ENCODE peak calls at places on chromosomes 13 and 19, in seven cellular contexts. A is ovary, S is endodermal cell, K is pancreas, V is breast epithelium, O is cardiac muscle cell, Z is right atrium auricular region. E is an unnamed sample. For H3K36me3 and H3K27me3, the result is how much of the 10 kb centered on the place peaks cover.

GRCh38 chr13:91136806-91137205 is 210.7 kb upstream of the MIR17HG start:
- DNase-seq in A (no peak), S (no peak), K (no peak), V (no peak), O (no peak), Z (no peak), E (no peak)

GRCh38 chr13:44386932-44387556 is 13.4 kb downstream of the SERP2 start:
- DNase-seq in A (no peak), S (no peak), K (no peak), V (no peak), O (peak), Z (no peak), E (no peak)

GRCh38 chr13:110338441-110339101 is 31.5 kb downstream of the COL4A2 start:
- DNase-seq in A (no peak), S (no peak), K (no peak), V (no peak), O (peak), Z (peak), E (no peak)

GRCh38 chr13:106490887-106491321 is 44.6 kb downstream of the EFNB2 start:
- DNase-seq in A (no peak), S (no peak), K (no peak), V (no peak), O (no peak), Z (no peak), E (no peak)

GRCh38 chr13:44132710-44133109 is 240.9 kb upstream of the SERP2 start:
- DNase-seq in A (no peak), S (no peak), K (peak), V (no peak), O (no peak), Z (peak), E (no peak)

GRCh38 chr13:27375686-27376326 is 48.6 kb upstream of the GTF3A start:
- DNase-seq in A (peak), S (peak), K (peak), V (no peak), O (peak), Z (peak), E (peak)

GRCh38 chr19:40549007-40549708 is 27.5 kb upstream of the SHKBP1 start:
- DNase-seq in A (peak), S (peak), K (peak), V (no peak), O (peak), Z (no peak), E (peak)

GRCh38 chr19:3769494-3769893 is 2.5 kb downstream of the RAX2 start:
- DNase-seq in A (no peak), S (peak), K (no peak), V (no peak), O (no peak), Z (no peak), E (peak)

GRCh38 chr13:73168993-73169401 is 110.2 kb downstream of the KLF5 start:
- DNase-seq in A (no peak), S (peak), K (no peak), V (no peak), O (no peak), Z (no peak), E (no peak)

GRCh38 chr19:23070353-23070781 is 46.5 kb upstream of the ZNF730 start:
- DNase-seq in A (peak), S (peak), K (no peak), V (no peak), O (no peak), Z (peak), E (peak)

GRCh38 chr19:4802711-4803110 is 11.2 kb downstream of the FEM1A start:
- DNase-seq in A (no peak), S (no peak), K (no peak), V (no peak), O (peak), Z (no peak), E (no peak)

GRCh38 chr19:40191836-40192646 is 815 bp downstream of the MAP3K10 start:
- DNase-seq in A (peak), S (peak), K (peak), V (no peak), O (peak), Z (no peak), E (peak)

GRCh38 chr13:98129059-98129741 is 13.7 kb upstream of the FARP1 start:
- DNase-seq in A (no peak), S (no peak), K (no peak), V (no peak), O (no peak), Z (no peak), E (no peak)

GRCh38 chr19:58361900-58362271 is 665 bp downstream of the ZNF497 start:
- DNase-seq in A (peak), S (no peak), K (no peak), V (peak), O (no peak), Z (no peak), E (peak)

GRCh38 chr19:45767881-45768643 is 990 bp downstream of the SIX5 start:
- DNase-seq in A (peak), S (peak), K (peak), V (peak), O (peak), Z (peak), E (peak)

GRCh38 chr19:33040994-33041827 is 23.5 kb downstream of the RHPN2 start:
- DNase-seq in A (no peak), S (no peak), K (no peak), V (peak), O (no peak), Z (no peak), E (no peak)
- H3K4me3 ChIP-seq in A (no peak), S (no peak), K (no peak), V (no peak), O (no peak), Z (no peak), E (no peak)

DNA sequence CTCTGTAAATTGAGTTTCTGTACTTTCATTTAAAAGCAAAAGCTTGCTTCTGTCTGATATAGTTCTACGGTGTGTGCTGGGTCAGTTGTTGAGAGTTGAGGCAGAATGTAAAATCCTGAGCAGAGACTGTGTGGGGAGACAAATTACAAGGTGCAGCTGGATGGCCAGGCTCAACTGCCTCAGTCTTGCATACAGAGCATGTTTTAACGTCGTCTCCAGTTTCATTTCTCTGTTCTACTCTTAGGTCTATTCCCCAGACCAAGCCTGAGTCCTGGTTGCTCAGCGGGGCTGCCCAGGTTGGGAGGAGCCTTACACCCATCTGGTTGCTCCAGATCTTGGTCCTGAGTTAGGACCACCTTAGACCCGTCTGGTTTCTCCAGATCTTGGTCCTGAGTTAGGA is 54.4 kb upstream of the MEDAG start:
- DNase-seq in A (no peak), S (no peak), K (no peak), V (no peak), O (no peak), Z (no peak), E (no peak)
- H3K36me3 ChIP-seq in A (under half), S (under half), K (under half), V (under half), O (under half), Z (under half), E (under half)

DNA sequence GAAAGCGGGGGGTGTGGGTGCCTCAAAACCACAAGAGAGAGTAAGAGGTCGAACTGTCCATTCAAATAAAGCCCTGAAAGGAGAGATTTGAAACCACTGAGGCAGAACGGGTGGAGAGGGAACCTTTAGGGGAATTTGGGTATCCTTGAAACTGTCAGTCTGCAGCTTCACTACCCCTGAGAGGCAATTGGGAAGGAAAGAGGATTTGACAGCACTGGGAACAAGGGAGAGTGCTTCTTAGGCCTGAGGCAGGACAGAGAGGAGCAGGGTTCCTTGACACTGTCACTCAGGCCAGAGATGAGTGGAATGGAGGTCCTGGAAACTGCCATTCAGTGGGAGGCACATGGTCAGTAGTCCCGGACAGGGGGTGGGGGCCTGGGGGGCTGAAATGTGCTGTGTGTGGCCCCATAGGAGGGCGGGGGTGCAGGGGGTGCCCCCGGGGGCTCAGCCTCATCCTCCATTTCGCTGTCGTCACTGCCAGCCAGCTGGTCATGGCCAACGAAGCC is 5.0 kb downstream of the GFY start:
- DNase-seq in A (no peak), S (no peak), K (no peak), V (no peak), O (no peak), Z (no peak), E (no peak)
- H3K27me3 ChIP-seq in A (under half), S (half or more), K (under half), V (under half), O (half or more), Z (under half), E (half or more)

GRCh38 chr19:38252935-38253691 is 3.1 kb downstream of the PPP1R14A start:
- DNase-seq in A (peak), S (peak), K (no peak), V (no peak), O (peak), Z (no peak), E (peak)
- H3K4me3 ChIP-seq in A (peak), S (no peak), K (no peak), V (peak), O (no peak), Z (peak), E (no peak)

DNA sequence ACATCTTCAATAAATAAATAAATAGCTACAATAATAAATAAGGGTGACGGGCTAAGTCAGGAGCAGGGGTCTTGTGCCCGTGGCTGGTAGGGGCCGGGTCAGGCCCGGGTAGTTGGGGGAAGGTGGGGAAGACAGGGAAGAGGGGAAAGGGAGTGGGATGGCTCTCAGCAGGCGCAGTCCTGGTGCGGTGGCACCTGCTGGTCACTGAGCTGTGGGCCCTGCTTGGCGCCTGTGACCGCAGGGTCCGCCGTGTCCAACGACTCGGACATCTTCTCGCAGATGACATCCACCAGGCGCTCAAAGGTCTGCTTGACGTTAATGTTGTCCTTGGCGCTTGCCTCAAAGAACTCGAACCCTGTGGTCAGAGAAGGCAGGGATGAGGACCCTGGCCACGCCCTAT is 4.3 kb downstream of the MPV17L2 start:
- DNase-seq in A (no peak), S (no peak), K (no peak), V (no peak), O (no peak), Z (no peak), E (no peak)
- H3K36me3 ChIP-seq in A (under half), S (under half), K (under half), V (under half), O (under half), Z (under half), E (under half)

GRCh38 chr19:54281008-54281728 is at the start of gene LILRB2:
- DNase-seq in A (no peak), S (no peak), K (no peak), V (no peak), O (no peak), Z (peak), E (no peak)

GRCh38 chr19:54273811-54274210 is 7.1 kb downstream of the LILRB2 start:
- DNase-seq in A (no peak), S (no peak), K (no peak), V (no peak), O (no peak), Z (no peak), E (no peak)

GRCh38 chr19:54275951-54276350 is 5.0 kb downstream of the LILRB2 start:
- DNase-seq in A (no peak), S (no peak), K (no peak), V (no peak), O (no peak), Z (peak), E (no peak)

GRCh38 chr19:54282706-54283105 is 1.8 kb upstream of the LILRB2 start:
- DNase-seq in A (no peak), S (no peak), K (no peak), V (no peak), O (no peak), Z (peak), E (no peak)

DNA sequence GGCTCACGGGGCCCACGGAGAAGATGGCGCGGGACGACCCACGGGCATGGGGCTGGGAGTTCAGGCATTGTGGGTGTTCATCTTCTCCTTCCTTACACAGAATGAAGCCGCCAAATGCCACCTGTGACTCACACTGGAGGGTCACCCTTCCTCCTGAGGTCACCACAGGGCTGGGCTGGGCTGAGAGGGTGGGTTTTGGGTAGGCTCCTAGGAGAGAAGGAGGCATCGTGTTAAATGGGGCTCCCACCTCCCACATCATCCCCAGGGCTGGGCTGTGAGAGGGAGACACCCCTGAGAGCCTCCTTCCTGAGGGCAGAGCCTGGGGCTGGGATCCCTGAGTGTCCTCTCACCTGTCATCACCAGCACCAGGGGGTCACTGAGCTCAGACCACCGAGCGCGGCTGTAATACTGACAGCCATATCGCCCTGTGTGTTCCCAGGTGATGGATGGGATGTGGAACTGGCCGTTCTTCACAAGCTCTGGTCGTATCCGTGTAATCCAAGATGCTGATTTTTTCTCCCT is 1.4 kb downstream of the LILRB2 start:
- DNase-seq in A (no peak), S (no peak), K (no peak), V (no peak), O (no peak), Z (no peak), E (no peak)
- H3K27me3 ChIP-seq in A (under half), S (under half), K (under half), V (under half), O (under half), Z (under half), E (under half)

DNA sequence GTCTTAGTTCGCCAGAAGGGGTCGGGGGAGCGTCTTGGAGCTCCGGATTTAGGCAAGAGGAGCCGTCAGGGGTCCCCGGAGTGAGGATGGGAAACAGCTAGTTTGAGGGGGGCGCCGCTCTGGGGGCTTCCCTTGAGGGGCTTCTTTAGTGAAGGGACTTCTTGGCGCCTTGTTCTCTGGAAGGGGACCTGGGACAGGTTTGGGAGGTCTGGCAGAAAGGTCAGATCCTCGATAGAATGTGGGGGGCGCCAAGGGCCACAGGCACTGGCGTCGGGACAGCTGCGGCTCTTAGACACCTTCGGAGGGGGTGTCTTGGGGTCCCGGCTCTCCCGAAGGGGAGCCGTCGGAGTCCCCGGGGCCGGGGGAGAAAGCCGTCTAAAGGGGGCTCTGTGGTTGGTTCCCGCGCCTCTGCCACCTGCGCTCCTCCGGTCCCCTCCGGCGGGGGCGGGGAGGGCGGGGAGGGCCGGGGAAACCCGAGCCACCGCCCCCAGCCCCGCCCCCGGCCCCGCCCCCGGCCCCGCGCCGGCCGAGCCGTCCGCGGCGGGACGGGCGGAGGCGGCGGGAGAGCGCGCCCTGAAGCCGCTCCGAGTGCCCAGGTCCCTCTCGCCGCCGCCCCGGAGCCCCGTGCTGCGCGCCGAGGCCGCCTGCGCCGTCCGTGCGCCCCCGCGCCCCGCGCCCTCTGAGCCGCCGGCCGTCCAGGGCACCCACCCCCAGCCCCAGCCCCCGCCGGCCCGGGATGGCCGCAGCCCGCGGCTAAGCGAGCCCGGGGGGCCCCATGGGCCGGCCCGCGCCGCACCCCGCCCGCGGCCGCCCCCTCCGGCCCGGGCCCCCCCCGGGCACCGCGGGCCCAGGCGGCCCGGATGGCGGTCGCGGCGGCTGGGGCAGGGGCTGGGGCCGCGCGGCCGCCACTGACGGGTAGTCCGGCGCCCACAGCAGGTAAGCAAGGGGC is at the start of gene NRTN:
- DNase-seq in A (no peak), S (peak), K (peak), V (no peak), O (peak), Z (no peak), E (peak)
- H3K4me3 ChIP-seq in A (no peak), S (peak), K (peak), V (peak), O (peak), Z (peak), E (peak)

GRCh38 chr13:113457510-113457909 is 4.2 kb upstream of the ADPRHL1 start:
- DNase-seq in A (no peak), S (no peak), K (peak), V (no peak), O (no peak), Z (no peak), E (peak)
- H3K36me3 ChIP-seq in A (under half), S (half or more), K (under half), V (under half), O (under half), Z (under half), E (under half)

DNA sequence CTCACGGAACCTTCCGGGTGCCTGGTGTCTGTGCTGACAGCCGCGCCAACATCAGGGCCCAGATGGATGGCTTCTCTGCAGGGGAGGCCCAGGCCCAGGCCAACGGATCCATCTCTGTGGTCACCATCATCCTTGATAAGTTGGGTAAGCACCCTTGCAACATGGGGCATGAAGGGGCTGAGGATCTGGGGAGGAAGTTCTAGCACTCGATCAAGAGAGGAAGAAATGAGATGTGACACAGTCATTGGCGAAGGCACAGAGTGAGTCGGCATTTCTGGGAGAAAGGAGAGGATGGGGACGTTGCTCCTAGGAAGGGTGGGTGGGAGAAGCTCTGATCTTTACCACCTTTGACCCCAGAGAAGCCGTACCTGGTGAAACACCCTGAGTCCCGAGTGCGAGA is 4.4 kb downstream of the CILP2 start:
- DNase-seq in A (no peak), S (no peak), K (no peak), V (no peak), O (no peak), Z (no peak), E (no peak)
- H3K27me3 ChIP-seq in A (under half), S (under half), K (under half), V (under half), O (under half), Z (under half), E (under half)

E was measured in H7.